ENCODE peak calls at places on chromosomes 5 and 9, in six cellular contexts. Y is lung, X is OCI-LY7, V is cardiac muscle cell, O is neural progenitor cell, L is BJ. J is an unnamed sample.

GRCh38 chr9:35357116-35357515 is 132.8 kb upstream of the RUSC2 start:
- DNase-seq in O (no peak), V (no peak), X (no peak), Y (no peak), L (no peak), J (no peak)

GRCh38 chr9:98899399-98900056 is 44.2 kb upstream of the COL15A1 start:
- DNase-seq in X (no peak), Y (no peak), L (peak), O (no peak), V (peak), J (no peak)

GRCh38 chr5:39661026-39661779 is 236.4 kb upstream of the DAB2 start:
- DNase-seq in V (no peak), Y (no peak), X (no peak), L (no peak), O (no peak), J (no peak)

GRCh38 chr5:93044860-93045666 is 536.0 kb downstream of the NR2F1-AS1 start:
- DNase-seq in X (no peak), V (peak), L (no peak), O (no peak), Y (no peak), J (no peak)

GRCh38 chr5:16712178-16712577 is 95.4 kb upstream of the RETREG1 start:
- DNase-seq in Y (no peak), V (no peak), O (peak), L (no peak), X (no peak), J (no peak)

GRCh38 chr5:132176987-132177386 is 50.7 kb downstream of the P4HA2 start:
- DNase-seq in X (peak), V (no peak), L (no peak), Y (no peak), O (no peak), J (peak)

GRCh38 chr9:134406366-134407122 is 80.3 kb downstream of the RXRA start:
- DNase-seq in L (no peak), Y (no peak), O (no peak), X (no peak), V (no peak), J (no peak)

GRCh38 chr9:91376239-91376638 is 14.5 kb upstream of the AUH start:
- DNase-seq in Y (no peak), O (no peak), L (no peak), V (no peak), X (no peak), J (no peak)

GRCh38 chr9:132423503-132423902 is 13.5 kb downstream of the CFAP77 start:
- DNase-seq in L (no peak), X (no peak), Y (no peak), V (no peak), O (no peak), J (no peak)

GRCh38 chr5:170095687-170096086 is 10.0 kb upstream of the FOXI1 start:
- DNase-seq in L (no peak), X (no peak), V (no peak), O (no peak), Y (no peak), J (no peak)

GRCh38 chr5:180126716-180127681 is 55.4 kb upstream of the RNF130 start:
- DNase-seq in L (no peak), Y (peak), X (peak), V (peak), O (peak), J (peak)

GRCh38 chr5:117803533-117803932 is 1184.8 kb downstream of the DTWD2 start:
- DNase-seq in O (no peak), X (no peak), Y (no peak), L (peak), V (no peak), J (no peak)

GRCh38 chr9:26502311-26502710 is 390.3 kb downstream of the CAAP1 start:
- DNase-seq in O (peak), V (peak), X (no peak), L (no peak), Y (no peak), J (no peak)

GRCh38 chr9:18566125-18566524 is 92.2 kb downstream of the ADAMTSL1 start:
- DNase-seq in X (no peak), L (peak), O (no peak), V (no peak), Y (no peak), J (no peak)

GRCh38 chr5:133132717-133133116 is 80.9 kb downstream of the HSPA4 start:
- DNase-seq in O (no peak), L (no peak), X (no peak), V (no peak), Y (no peak), J (no peak)

GRCh38 chr9:70428781-70429180 is 14.3 kb upstream of the KLF9 start:
- DNase-seq in L (no peak), V (no peak), X (no peak), O (no peak), Y (no peak), J (no peak)

GRCh38 chr9:105697871-105698270 is 3.5 kb downstream of the TMEM38B start:
- DNase-seq in X (no peak), L (no peak), O (no peak), V (no peak), Y (no peak), J (no peak)

GRCh38 chr9:93262537-93263310 is 78.8 kb downstream of the WNK2 start:
- DNase-seq in O (no peak), V (no peak), L (no peak), X (no peak), Y (no peak), J (peak)

GRCh38 chr5:158387499-158387898 is 528.6 kb upstream of the CLINT1 start:
- DNase-seq in L (no peak), Y (no peak), O (no peak), X (no peak), V (no peak), J (no peak)

GRCh38 chr5:132775439-132776076 is 1.5 kb downstream of the SEPTIN8 start:
- DNase-seq in Y (no peak), L (no peak), O (peak), V (peak), X (no peak), J (no peak)

GRCh38 chr5:170232786-170233185 is at the start of gene C5orf58:
- DNase-seq in O (no peak), Y (no peak), L (no peak), V (no peak), X (no peak), J (no peak)

GRCh38 chr5:168227001-168227400 is 64.4 kb upstream of the WWC1 start:
- DNase-seq in L (no peak), X (no peak), Y (no peak), O (no peak), V (no peak), J (no peak)

GRCh38 chr9:6640268-6641072 is 5.1 kb downstream of the GLDC start:
- DNase-seq in L (no peak), V (no peak), Y (no peak), X (no peak), O (no peak), J (no peak)

GRCh38 chr9:17075758-17076485 is 58.9 kb upstream of the CNTLN start:
- DNase-seq in O (no peak), X (no peak), V (no peak), Y (no peak), L (no peak), J (no peak)

GRCh38 chr5:74314906-74315305 is 325.6 kb downstream of the ENC1 start:
- DNase-seq in V (no peak), X (no peak), O (no peak), Y (no peak), L (no peak), J (no peak)

GRCh38 chr5:155655569-155655968 is 642.0 kb downstream of the KIF4B start:
- DNase-seq in Y (no peak), V (no peak), O (no peak), X (no peak), L (no peak), J (no peak)

GRCh38 chr9:91078041-91078441 is 276.4 kb downstream of the SYK start:
- DNase-seq in O (no peak), L (peak), V (no peak), Y (no peak), X (no peak), J (no peak)

GRCh38 chr5:73450672-73451217 is 2.2 kb upstream of the FOXD1 start:
- DNase-seq in X (no peak), V (no peak), Y (no peak), L (no peak), O (peak), J (no peak)

GRCh38 chr9:105554042-105554441 is 3.9 kb upstream of the FKTN start:
- DNase-seq in L (no peak), Y (no peak), X (no peak), O (no peak), V (no peak), J (no peak)

GRCh38 chr9:127903557-127904475 is 4.4 kb upstream of the ST6GALNAC6 start:
- DNase-seq in X (peak), V (peak), Y (peak), O (no peak), L (no peak), J (peak)

GRCh38 chr5:31854625-31855526 is 215.9 kb downstream of the PDZD2 start:
- DNase-seq in Y (peak), O (peak), V (peak), L (no peak), X (no peak), J (peak)
- TF ChIP-seq CTCF in Y (no peak), O (peak), V (peak), L (peak), X (no peak), J (no peak)

DNA sequence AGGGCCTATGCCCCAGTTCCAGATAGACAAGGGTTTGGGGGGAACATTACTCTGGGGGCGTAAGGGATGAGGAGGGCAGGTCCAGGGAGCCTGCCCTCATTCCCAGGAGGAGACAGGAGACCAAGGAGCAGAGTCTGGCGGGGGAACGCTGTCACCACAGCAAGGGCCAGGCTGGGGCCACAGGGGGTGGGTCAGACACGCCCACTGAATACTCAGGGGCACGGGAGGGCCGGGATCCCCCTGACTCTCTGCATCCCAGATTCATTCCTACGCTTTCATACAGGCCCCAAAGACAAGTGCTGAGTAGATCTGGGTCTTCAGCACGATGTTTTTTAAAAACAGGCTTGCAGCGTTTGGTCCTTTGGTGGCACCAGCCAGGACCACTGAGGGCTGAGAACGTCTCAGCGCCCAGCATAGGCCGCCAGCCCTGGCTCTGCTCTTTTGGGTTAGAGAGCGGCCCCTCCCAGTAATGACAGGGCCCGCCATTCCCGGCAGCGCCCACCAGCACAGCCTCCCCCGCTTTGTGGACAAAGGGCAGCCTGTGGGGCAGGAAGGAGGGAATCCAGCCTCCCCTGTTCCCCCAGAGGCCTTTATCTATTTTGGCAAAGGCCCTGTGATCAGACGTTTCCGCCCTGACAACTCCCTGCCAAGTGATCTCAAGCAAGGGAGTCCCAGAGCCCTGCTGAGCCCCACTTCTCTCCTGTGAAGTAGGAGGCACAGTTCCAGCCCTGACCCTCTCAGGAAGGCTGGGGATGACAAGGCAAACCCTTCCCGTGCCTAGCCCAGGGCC is 24.9 kb downstream of the NEK6 start:
- DNase-seq in Y (peak), V (no peak), X (no peak), O (no peak), L (no peak), J (no peak)
- TF ChIP-seq CTCF in Y (no peak), V (no peak), X (no peak), O (no peak), L (no peak), J (no peak)

GRCh38 chr5:4544049-4544675 is 596.0 kb upstream of the ADAMTS16 start:
- DNase-seq in X (no peak), V (peak), O (peak), Y (no peak), L (no peak), J (no peak)
- TF ChIP-seq CTCF in X (no peak), V (no peak), O (no peak), Y (no peak), L (no peak), J (no peak)

DNA sequence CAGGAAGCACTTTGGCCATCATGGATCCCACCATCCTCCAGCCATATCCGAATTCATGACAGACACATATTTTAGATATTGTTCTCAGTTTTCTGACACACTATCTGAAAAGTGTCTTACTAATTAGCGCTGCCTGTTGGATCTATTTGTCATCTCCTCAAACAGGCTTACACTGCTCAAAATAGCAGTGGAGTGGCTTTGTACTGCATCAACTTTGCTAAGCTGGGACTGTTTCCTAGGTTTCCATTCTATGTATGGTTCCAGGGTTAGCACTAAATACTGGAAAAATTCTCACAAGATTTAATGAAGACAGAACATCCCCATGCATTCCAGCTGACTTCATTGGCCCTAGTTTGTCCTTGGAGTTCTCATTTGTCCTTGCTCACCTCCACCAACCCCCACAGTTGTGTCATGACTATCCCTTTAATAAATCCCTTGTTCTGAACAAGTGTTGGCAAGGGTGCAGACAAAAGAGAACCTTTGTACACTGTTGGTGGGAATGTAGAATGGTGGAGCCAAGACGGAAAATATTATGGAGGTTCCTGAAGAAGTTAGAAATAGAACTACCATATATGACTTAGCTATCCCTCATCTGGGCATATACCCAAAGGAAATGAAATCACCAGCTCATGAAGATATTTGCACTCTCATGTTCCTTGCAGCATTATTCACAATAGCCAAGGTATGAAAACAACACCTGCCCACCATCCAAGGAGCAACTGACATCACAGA is 136.5 kb upstream of the RAI14 start:
- DNase-seq in V (no peak), O (no peak), L (no peak), Y (no peak), X (no peak), J (no peak)
- TF ChIP-seq CTCF in V (no peak), O (no peak), L (no peak), Y (no peak), X (no peak), J (no peak)

GRCh38 chr5:140075371-140075770 is 32.3 kb upstream of the NRG2 start:
- DNase-seq in L (peak), V (no peak), Y (no peak), O (no peak), X (peak), J (peak)
- TF ChIP-seq CTCF in L (no peak), V (no peak), Y (no peak), O (no peak), X (peak), J (no peak)

GRCh38 chr5:173825215-173825865 is 62.8 kb upstream of the CPEB4 start:
- DNase-seq in X (no peak), O (no peak), V (no peak), Y (no peak), L (no peak), J (no peak)
- TF ChIP-seq CTCF in X (no peak), O (no peak), V (no peak), Y (no peak), L (no peak), J (no peak)

GRCh38 chr5:144467795-144468194 is 297.1 kb downstream of the KCTD16 start:
- DNase-seq in Y (no peak), X (no peak), O (peak), V (peak), L (no peak), J (no peak)
- TF ChIP-seq CTCF in Y (no peak), X (peak), O (peak), V (peak), L (peak), J (no peak)

DNA sequence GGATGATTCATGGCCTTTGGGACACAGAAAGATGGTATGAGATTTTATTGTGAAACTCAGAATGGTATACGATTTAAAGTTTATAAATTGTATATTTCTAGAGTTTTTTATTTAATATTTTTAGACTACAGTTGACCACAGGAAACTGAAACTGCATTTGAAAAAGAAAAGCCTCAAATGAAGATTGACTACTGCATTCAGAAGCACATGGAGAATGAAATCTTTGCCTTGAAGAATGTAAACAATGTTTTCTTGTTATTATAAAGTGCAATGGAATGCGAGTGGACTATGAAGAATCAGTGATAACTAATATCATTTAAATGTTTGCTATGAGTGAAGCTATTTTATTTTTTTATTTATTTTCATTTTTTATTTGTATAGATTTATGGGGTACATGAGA is 169.1 kb upstream of the CDH18 start:
- DNase-seq in V (no peak), L (no peak), X (no peak), O (no peak), Y (no peak), J (no peak)
- TF ChIP-seq CTCF in V (no peak), L (no peak), X (no peak), O (no peak), Y (no peak), J (no peak)

GRCh38 chr5:130546216-130546615 is 618.8 kb downstream of the HINT1 start:
- DNase-seq in L (no peak), V (no peak), Y (no peak), O (no peak), X (no peak), J (no peak)

GRCh38 chr5:130550553-130550940 is 614.5 kb downstream of the HINT1 start:
- DNase-seq in X (no peak), Y (no peak), V (no peak), O (no peak), L (no peak), J (no peak)

GRCh38 chr5:130541617-130542221 is 623.3 kb downstream of the HINT1 start:
- DNase-seq in V (no peak), L (no peak), X (no peak), Y (no peak), O (no peak), J (no peak)

GRCh38 chr5:130549884-130550552 is 615.0 kb downstream of the HINT1 start:
- DNase-seq in Y (no peak), V (no peak), X (no peak), O (no peak), L (no peak), J (no peak)

GRCh38 chr5:130545291-130545690 is 619.8 kb downstream of the HINT1 start:
- DNase-seq in O (no peak), V (no peak), Y (no peak), X (no peak), L (no peak), J (no peak)
- TF ChIP-seq CTCF in O (no peak), V (no peak), Y (no peak), X (no peak), L (no peak), J (no peak)

J was measured in GM13976.